ENCODE peak calls at places on chromosomes 5 and 9, in six cellular contexts. One of them, this sample, is unnamed. For H3K4me1, the result is how much of the 10 kb centered on the place peaks cover.

GRCh38 chr5:57216714-57217113 is 42.9 kb downstream of the GPBP1 start:
- DNase-seq in tibial nerve: no peak
- DNase-seq in gastrocnemius medialis: no peak
- DNase-seq in GM23338: no peak
- DNase-seq in PC-3: peak
- DNase-seq in esophagus squamous epithelium: no peak
- DNase-seq in this sample: no peak

GRCh38 chr5:133801955-133802751 is 166.3 kb downstream of the C5orf15 start:
- DNase-seq in esophagus squamous epithelium: no peak
- DNase-seq in tibial nerve: no peak
- DNase-seq in gastrocnemius medialis: peak
- DNase-seq in PC-3: peak
- DNase-seq in GM23338: no peak
- DNase-seq in this sample: no peak

GRCh38 chr5:170315154-170315553 is 17.6 kb upstream of the LCP2 start:
- DNase-seq in esophagus squamous epithelium: no peak
- DNase-seq in gastrocnemius medialis: peak
- DNase-seq in tibial nerve: peak
- DNase-seq in PC-3: no peak
- DNase-seq in GM23338: no peak
- DNase-seq in this sample: peak

GRCh38 chr9:6489099-6489498 is 76.1 kb downstream of the UHRF2 start:
- DNase-seq in gastrocnemius medialis: no peak
- DNase-seq in tibial nerve: no peak
- DNase-seq in GM23338: no peak
- DNase-seq in esophagus squamous epithelium: no peak
- DNase-seq in PC-3: no peak
- DNase-seq in this sample: no peak

GRCh38 chr5:135398160-135398854 is 724 bp downstream of the MACROH2A1 start:
- DNase-seq in esophagus squamous epithelium: no peak
- DNase-seq in PC-3: peak
- DNase-seq in tibial nerve: no peak
- DNase-seq in GM23338: peak
- DNase-seq in gastrocnemius medialis: peak
- DNase-seq in this sample: no peak

GRCh38 chr5:4700082-4700481 is 440.0 kb upstream of the ADAMTS16 start:
- DNase-seq in gastrocnemius medialis: no peak
- DNase-seq in tibial nerve: peak
- DNase-seq in esophagus squamous epithelium: no peak
- DNase-seq in GM23338: peak
- DNase-seq in PC-3: peak
- DNase-seq in this sample: no peak

GRCh38 chr5:133714161-133714915 is 102.0 kb upstream of the FSTL4 start:
- DNase-seq in tibial nerve: no peak
- DNase-seq in esophagus squamous epithelium: no peak
- DNase-seq in gastrocnemius medialis: no peak
- DNase-seq in GM23338: no peak
- DNase-seq in PC-3: peak
- DNase-seq in this sample: no peak

GRCh38 chr9:129919836-129920235 is 84.6 kb downstream of the USP20 start:
- DNase-seq in PC-3: no peak
- DNase-seq in GM23338: no peak
- DNase-seq in esophagus squamous epithelium: no peak
- DNase-seq in tibial nerve: no peak
- DNase-seq in gastrocnemius medialis: no peak
- DNase-seq in this sample: no peak

GRCh38 chr5:79853676-79854418 is 137.2 kb downstream of the MTX3 start:
- DNase-seq in esophagus squamous epithelium: no peak
- DNase-seq in PC-3: peak
- DNase-seq in tibial nerve: no peak
- DNase-seq in GM23338: no peak
- DNase-seq in gastrocnemius medialis: no peak
- DNase-seq in this sample: no peak

GRCh38 chr9:14119694-14120514 is 194.0 kb downstream of the NFIB start:
- DNase-seq in tibial nerve: no peak
- DNase-seq in esophagus squamous epithelium: no peak
- DNase-seq in GM23338: no peak
- DNase-seq in gastrocnemius medialis: no peak
- DNase-seq in PC-3: peak
- DNase-seq in this sample: no peak

GRCh38 chr9:19430201-19430760 is 21.5 kb downstream of the ACER2 start:
- DNase-seq in tibial nerve: no peak
- DNase-seq in esophagus squamous epithelium: no peak
- DNase-seq in PC-3: no peak
- DNase-seq in gastrocnemius medialis: no peak
- DNase-seq in GM23338: no peak
- DNase-seq in this sample: no peak

GRCh38 chr5:143606043-143606752 is 202.7 kb upstream of the NR3C1 start:
- DNase-seq in GM23338: no peak
- DNase-seq in esophagus squamous epithelium: no peak
- DNase-seq in tibial nerve: no peak
- DNase-seq in gastrocnemius medialis: no peak
- DNase-seq in PC-3: peak
- DNase-seq in this sample: no peak

GRCh38 chr5:31957151-31957550 is 217.0 kb downstream of the GOLPH3 start:
- DNase-seq in esophagus squamous epithelium: no peak
- DNase-seq in GM23338: no peak
- DNase-seq in tibial nerve: no peak
- DNase-seq in gastrocnemius medialis: no peak
- DNase-seq in PC-3: no peak
- DNase-seq in this sample: no peak

GRCh38 chr9:114413909-114414308 is 26.1 kb upstream of the AKNA start:
- DNase-seq in GM23338: peak
- DNase-seq in esophagus squamous epithelium: no peak
- DNase-seq in PC-3: no peak
- DNase-seq in tibial nerve: no peak
- DNase-seq in gastrocnemius medialis: no peak
- DNase-seq in this sample: no peak

GRCh38 chr5:103293099-103293498 is 34.5 kb downstream of the MACIR start:
- DNase-seq in tibial nerve: no peak
- DNase-seq in gastrocnemius medialis: no peak
- DNase-seq in esophagus squamous epithelium: no peak
- DNase-seq in GM23338: no peak
- DNase-seq in PC-3: no peak
- DNase-seq in this sample: no peak

GRCh38 chr5:180126716-180127681 is 55.4 kb upstream of the RNF130 start:
- DNase-seq in GM23338: peak
- DNase-seq in PC-3: peak
- DNase-seq in gastrocnemius medialis: no peak
- DNase-seq in esophagus squamous epithelium: no peak
- DNase-seq in tibial nerve: no peak
- DNase-seq in this sample: no peak

GRCh38 chr5:167603135-167603534 is 688.3 kb upstream of the WWC1 start:
- DNase-seq in tibial nerve: no peak
- DNase-seq in PC-3: no peak
- DNase-seq in gastrocnemius medialis: no peak
- DNase-seq in esophagus squamous epithelium: no peak
- DNase-seq in GM23338: no peak
- DNase-seq in this sample: no peak

GRCh38 chr5:23730023-23730422 is 222.6 kb downstream of the PRDM9 start:
- DNase-seq in PC-3: no peak
- DNase-seq in tibial nerve: no peak
- DNase-seq in esophagus squamous epithelium: no peak
- DNase-seq in gastrocnemius medialis: no peak
- DNase-seq in GM23338: no peak
- DNase-seq in this sample: no peak

GRCh38 chr9:35835216-35835604 is 6.2 kb downstream of the TMEM8B start:
- DNase-seq in PC-3: peak
- DNase-seq in tibial nerve: no peak
- DNase-seq in esophagus squamous epithelium: no peak
- DNase-seq in gastrocnemius medialis: no peak
- DNase-seq in GM23338: peak
- DNase-seq in this sample: no peak

GRCh38 chr9:100211471-100211870 is 112.4 kb downstream of the INVS start:
- DNase-seq in gastrocnemius medialis: no peak
- DNase-seq in esophagus squamous epithelium: no peak
- DNase-seq in PC-3: no peak
- DNase-seq in GM23338: no peak
- DNase-seq in tibial nerve: no peak
- DNase-seq in this sample: no peak

GRCh38 chr9:96858018-96858573 is 3.8 kb upstream of the ZNF782 start:
- DNase-seq in GM23338: no peak
- DNase-seq in PC-3: peak
- DNase-seq in tibial nerve: no peak
- DNase-seq in gastrocnemius medialis: no peak
- DNase-seq in esophagus squamous epithelium: no peak
- DNase-seq in this sample: no peak

DNA sequence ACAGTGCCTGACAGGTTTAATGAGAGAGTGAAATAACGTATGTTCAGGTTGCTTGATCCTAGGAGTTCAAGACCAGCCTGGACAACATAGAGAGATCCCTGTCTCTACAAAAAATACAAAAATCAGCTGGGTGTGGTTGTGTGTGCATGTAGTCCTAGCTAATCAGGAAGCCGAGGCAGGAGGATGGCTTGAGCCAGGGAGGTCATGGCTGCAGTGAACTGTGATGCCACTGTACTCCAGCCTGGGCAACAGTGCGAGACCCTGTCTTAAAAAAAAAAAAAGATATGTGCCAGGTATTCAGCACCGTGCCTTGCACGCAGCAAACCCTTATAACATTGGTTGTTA is 38.8 kb upstream of the SPRY4 start:
- DNase-seq in GM23338: no peak
- DNase-seq in PC-3: no peak
- DNase-seq in tibial nerve: no peak
- DNase-seq in gastrocnemius medialis: no peak
- DNase-seq in esophagus squamous epithelium: no peak
- DNase-seq in this sample: no peak
- TF ChIP-seq CTCF in GM23338: no peak
- TF ChIP-seq CTCF in PC-3: no peak
- TF ChIP-seq CTCF in tibial nerve: no peak
- TF ChIP-seq CTCF in gastrocnemius medialis: no peak
- TF ChIP-seq CTCF in esophagus squamous epithelium: no peak
- TF ChIP-seq CTCF in this sample: no peak

GRCh38 chr5:177430146-177430951 is 3.9 kb downstream of the GRK6 start:
- DNase-seq in PC-3: no peak
- DNase-seq in esophagus squamous epithelium: no peak
- DNase-seq in GM23338: no peak
- DNase-seq in gastrocnemius medialis: no peak
- DNase-seq in tibial nerve: no peak
- DNase-seq in this sample: no peak

GRCh38 chr5:177432905-177433657 is 6.6 kb downstream of the GRK6 start:
- DNase-seq in PC-3: no peak
- DNase-seq in tibial nerve: no peak
- DNase-seq in GM23338: no peak
- DNase-seq in gastrocnemius medialis: no peak
- DNase-seq in esophagus squamous epithelium: no peak
- DNase-seq in this sample: no peak

GRCh38 chr5:177430972-177431316 is 4.5 kb downstream of the GRK6 start:
- DNase-seq in PC-3: no peak
- DNase-seq in GM23338: no peak
- DNase-seq in esophagus squamous epithelium: no peak
- DNase-seq in tibial nerve: no peak
- DNase-seq in gastrocnemius medialis: no peak
- DNase-seq in this sample: no peak

GRCh38 chr5:177432143-177432904 is 5.8 kb downstream of the GRK6 start:
- DNase-seq in GM23338: no peak
- DNase-seq in gastrocnemius medialis: peak
- DNase-seq in PC-3: no peak
- DNase-seq in tibial nerve: no peak
- DNase-seq in esophagus squamous epithelium: no peak
- DNase-seq in this sample: no peak

GRCh38 chr5:177431317-177432142 is 5.1 kb downstream of the GRK6 start:
- DNase-seq in esophagus squamous epithelium: no peak
- DNase-seq in tibial nerve: no peak
- DNase-seq in GM23338: no peak
- DNase-seq in gastrocnemius medialis: peak
- DNase-seq in PC-3: no peak
- DNase-seq in this sample: no peak
- H3K4me1 ChIP-seq in esophagus squamous epithelium: half or more
- H3K4me1 ChIP-seq in tibial nerve: half or more
- H3K4me1 ChIP-seq in GM23338: under half
- H3K4me1 ChIP-seq in gastrocnemius medialis: under half
- H3K4me1 ChIP-seq in PC-3: under half
- H3K4me1 ChIP-seq in this sample: under half

GRCh38 chr9:462611-463010 is 247.9 kb downstream of the DOCK8 start:
- DNase-seq in gastrocnemius medialis: no peak
- DNase-seq in GM23338: no peak
- DNase-seq in tibial nerve: no peak
- DNase-seq in esophagus squamous epithelium: no peak
- DNase-seq in PC-3: no peak
- DNase-seq in this sample: no peak

GRCh38 chr9:456365-456764 is 241.7 kb downstream of the DOCK8 start:
- DNase-seq in gastrocnemius medialis: no peak
- DNase-seq in GM23338: no peak
- DNase-seq in esophagus squamous epithelium: no peak
- DNase-seq in tibial nerve: no peak
- DNase-seq in PC-3: peak
- DNase-seq in this sample: no peak

GRCh38 chr9:463455-464125 is 248.9 kb downstream of the DOCK8 start:
- DNase-seq in gastrocnemius medialis: no peak
- DNase-seq in PC-3: peak
- DNase-seq in esophagus squamous epithelium: no peak
- DNase-seq in tibial nerve: no peak
- DNase-seq in GM23338: no peak
- DNase-seq in this sample: no peak

DNA sequence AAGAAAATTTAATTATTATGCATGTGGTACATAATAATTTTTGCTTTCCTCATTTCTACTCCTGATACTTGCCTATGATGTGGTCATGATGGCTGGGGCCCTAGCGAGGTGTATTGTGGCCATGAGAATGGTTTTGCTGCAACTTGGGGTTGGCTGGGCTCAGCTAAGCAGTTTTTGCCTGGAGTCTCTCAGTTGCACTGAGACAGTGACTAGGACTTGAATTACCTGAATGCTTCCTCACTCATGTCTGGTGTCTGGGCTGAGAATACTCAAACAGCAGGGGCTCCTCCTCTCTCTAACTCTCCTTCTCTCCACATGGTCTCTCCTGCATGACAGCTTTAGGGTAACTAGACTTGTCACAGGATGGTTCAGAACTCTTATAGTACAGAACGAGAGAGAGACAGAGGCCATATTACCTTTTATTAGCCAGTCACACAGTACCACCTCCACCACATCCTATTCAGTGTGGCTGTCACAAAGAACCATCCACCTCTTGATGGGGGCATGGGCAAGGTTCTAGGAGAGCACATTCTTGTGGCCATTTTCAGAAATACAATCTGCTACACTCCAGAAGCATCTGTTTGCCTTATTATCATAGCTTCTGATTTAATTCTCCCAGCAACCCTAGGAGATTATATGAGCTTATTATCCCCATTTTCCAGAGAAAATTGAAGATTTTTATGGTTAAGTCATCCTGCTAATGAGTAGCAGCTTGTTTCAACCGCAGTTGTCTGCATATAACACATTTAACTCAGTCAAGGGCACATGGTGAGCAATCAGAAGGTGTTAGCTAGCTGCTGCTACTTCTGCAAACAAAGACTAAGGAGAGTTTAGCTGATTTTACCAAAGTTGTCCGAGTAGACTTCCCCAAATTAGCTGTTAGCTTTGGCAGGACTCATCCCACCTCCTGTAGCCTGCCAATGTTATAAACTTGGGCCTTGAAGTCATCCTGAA is 245.1 kb downstream of the DOCK8 start:
- DNase-seq in PC-3: no peak
- DNase-seq in gastrocnemius medialis: no peak
- DNase-seq in esophagus squamous epithelium: no peak
- DNase-seq in tibial nerve: no peak
- DNase-seq in GM23338: peak
- DNase-seq in this sample: no peak
- TF ChIP-seq CTCF in PC-3: no peak
- TF ChIP-seq CTCF in gastrocnemius medialis: no peak
- TF ChIP-seq CTCF in esophagus squamous epithelium: no peak
- TF ChIP-seq CTCF in tibial nerve: no peak
- TF ChIP-seq CTCF in GM23338: peak
- TF ChIP-seq CTCF in this sample: no peak

GRCh38 chr5:101176605-101177004 is 273.5 kb upstream of the ST8SIA4 start:
- DNase-seq in esophagus squamous epithelium: no peak
- DNase-seq in gastrocnemius medialis: no peak
- DNase-seq in PC-3: no peak
- DNase-seq in tibial nerve: no peak
- DNase-seq in GM23338: no peak
- DNase-seq in this sample: no peak
- H3K4me1 ChIP-seq in esophagus squamous epithelium: under half
- H3K4me1 ChIP-seq in gastrocnemius medialis: under half
- H3K4me1 ChIP-seq in PC-3: under half
- H3K4me1 ChIP-seq in tibial nerve: under half
- H3K4me1 ChIP-seq in GM23338: under half
- H3K4me1 ChIP-seq in this sample: under half